ENCODE peak calls at places on chromosomes 11 and 22, in six cellular contexts. N is CD8-positive, alpha-beta T cell; I is T-helper 1 cell; V is NCI-H1105; P is astrocyte of the spinal cord; Y is endothelial cell. Q is an unnamed sample.
A peak's percentile ranks its signal among the peaks of the same experiment; 100 is the strongest.

GRCh38 chr22:26770624-26771023 is 113.2 kb downstream of the MIAT start:
- DNase-seq in N (no peak), I (no peak), V (no peak), P (no peak), Y (no peak), Q (no peak)

GRCh38 chr11:64747961-64748715 is 4.2 kb upstream of the RASGRP2 start:
- DNase-seq in N (no peak), I (no peak), V (no peak), P (no peak), Y (no peak), Q (no peak)

GRCh38 chr11:58622344-58622743 is at the start of gene CNTF:
- DNase-seq in N (no peak), I (no peak), V (no peak), P (peak; percentile 22), Y (no peak), Q (no peak)

GRCh38 chr22:22698263-22698750 is 53.9 kb downstream of the GGTLC2 start:
- DNase-seq in N (no peak), I (no peak), V (no peak), P (no peak), Y (no peak), Q (no peak)

GRCh38 chr11:2797181-2797711 is 88.3 kb downstream of the CDKN1C start:
- DNase-seq in N (no peak), I (peak; percentile 4), V (no peak), P (no peak), Y (no peak), Q (no peak)

GRCh38 chr22:48827228-48827810 is 1000.4 kb downstream of the BRD1 start:
- DNase-seq in N (no peak), I (no peak), V (peak; percentile 83), P (no peak), Y (no peak), Q (peak; percentile 40)

GRCh38 chr11:111676878-111677585 is 74.8 kb downstream of the SIK2 start:
- DNase-seq in N (no peak), I (no peak), V (no peak), P (peak; percentile 38), Y (no peak), Q (no peak)

GRCh38 chr22:29049655-29050263 is 11.9 kb downstream of the C22orf31 start:
- DNase-seq in N (no peak), I (no peak), V (no peak), P (no peak), Y (no peak), Q (peak; percentile 45)